ENCODE peak calls at places on chromosomes 2 and 18, in ten cellular contexts. F is kidney tubule cell, I is astrocyte of the spinal cord, H is amniotic stem cell, J is lower lobe of right lung, T is Peyer's patch, R is GM13976, Q is NCI-H146, M is T-helper 9 cell, N is D341Med. S is an unnamed sample.

GRCh38 chr2:156189143-156189542 is 143.4 kb downstream of the NR4A2 start:
- DNase-seq in F (no peak), I (no peak), H (no peak), J (no peak), T (no peak), R (no peak), Q (peak; percentile 89), M (no peak), N (no peak), S (no peak)

GRCh38 chr2:220855296-220855695 is 716.8 kb downstream of the EPHA4 start:
- DNase-seq in F (peak; percentile 3), I (peak; percentile 47), H (no peak), J (no peak), T (no peak), R (no peak), Q (no peak), M (no peak), N (no peak), S (peak; percentile 77)

GRCh38 chr2:117470311-117471095 is 344.0 kb upstream of the DDX18 start:
- DNase-seq in F (peak; percentile 34), I (no peak), H (no peak), J (no peak), T (peak; percentile 54), R (peak; percentile 10), Q (peak; percentile 28), M (no peak), N (peak; percentile 39), S (peak; percentile 65)

GRCh38 chr2:197097578-197098366 is 171.3 kb upstream of the PGAP1 start:
- DNase-seq in F (peak; percentile 13), I (peak; percentile 95), H (no peak), J (no peak), T (no peak), R (no peak), Q (no peak), M (no peak), N (no peak), S (peak; percentile 93)

GRCh38 chr2:212962691-212963090 is 188.7 kb downstream of the IKZF2 start:
- DNase-seq in F (no peak), I (no peak), H (no peak), J (no peak), T (no peak), R (no peak), Q (no peak), M (no peak), N (no peak), S (no peak)

GRCh38 chr2:2827691-2828315 is 496.7 kb upstream of the MYT1L start:
- DNase-seq in F (no peak), I (no peak), H (no peak), J (no peak), T (peak; percentile 15), R (no peak), Q (no peak), M (no peak), N (no peak), S (peak; percentile 19)

GRCh38 chr2:117716505-117716904 is 98.0 kb upstream of the DDX18 start:
- DNase-seq in F (no peak), I (no peak), H (no peak), J (no peak), T (no peak), R (no peak), Q (no peak), M (no peak), N (no peak), S (no peak)

GRCh38 chr18:10346786-10347415 is 107.5 kb upstream of the APCDD1 start:
- DNase-seq in F (no peak), I (no peak), H (no peak), J (no peak), T (no peak), R (no peak), Q (no peak), M (no peak), N (no peak), S (no peak)

GRCh38 chr2:112147382-112147781 is 9.2 kb downstream of the FBLN7 start:
- DNase-seq in F (no peak), I (no peak), H (no peak), J (no peak), T (peak; percentile 15), R (no peak), Q (no peak), M (no peak), N (no peak), S (no peak)

GRCh38 chr2:187749804-187750431 is 195.7 kb upstream of the TFPI start:
- DNase-seq in F (no peak), I (no peak), H (no peak), J (peak; percentile 26), T (no peak), R (no peak), Q (no peak), M (no peak), N (no peak), S (no peak)

GRCh38 chr2:203328735-203329549 is 748 bp downstream of the ABI2 start:
- DNase-seq in F (peak; percentile 52), I (peak; percentile 33), H (peak; percentile 45), J (peak; percentile 53), T (peak; percentile 57), R (peak; percentile 79), Q (peak; percentile 38), M (peak; percentile 5), N (peak; percentile 29), S (peak; percentile 64)

GRCh38 chr18:56593906-56594305 is 44.5 kb downstream of the TXNL1 start:
- DNase-seq in F (peak; percentile 34), I (peak; percentile 41), H (no peak), J (no peak), T (no peak), R (no peak), Q (no peak), M (no peak), N (no peak), S (no peak)

GRCh38 chr2:34705556-34706247 is 1106.6 kb upstream of the FAM98A start:
- DNase-seq in F (peak; percentile 71), I (no peak), H (no peak), J (no peak), T (no peak), R (no peak), Q (no peak), M (no peak), N (no peak), S (no peak)

GRCh38 chr2:556494-556893 is 120.7 kb downstream of the TMEM18 start:
- DNase-seq in F (no peak), I (no peak), H (no peak), J (no peak), T (no peak), R (peak; percentile 2), Q (no peak), M (no peak), N (no peak), S (no peak)

GRCh38 chr2:189465478-189465877 is 24.2 kb downstream of the WDR75 start:
- DNase-seq in F (no peak), I (no peak), H (no peak), J (no peak), T (no peak), R (no peak), Q (no peak), M (no peak), N (peak; percentile 24), S (no peak)

GRCh38 chr18:8952796-8953760 is 149.4 kb upstream of the NDUFV2 start:
- DNase-seq in F (peak; percentile 52), I (peak; percentile 65), H (peak; percentile 20), J (no peak), T (no peak), R (no peak), Q (no peak), M (no peak), N (no peak), S (no peak)

S was measured in islet precursor cell.